ENCODE peak calls at places on chromosomes 13 and 19, in ten cellular contexts. D, X, C, G, Z, A, N, T, J and E are unnamed samples.

GRCh38 chr19:46225558-46226004 is 4.0 kb upstream of the IGFL1 start:
- DNase-seq in D (no peak), T (no peak), G (no peak), Z (peak), X (no peak), C (no peak), A (peak), N (no peak), J (no peak), E (no peak)

GRCh38 chr19:37979547-37980082 is 72.6 kb downstream of the SIPA1L3 start:
- DNase-seq in G (no peak), Z (no peak), C (no peak), D (no peak), N (no peak), J (no peak), X (peak), A (peak), T (no peak), E (no peak)

GRCh38 chr19:58123354-58123753 is 25.3 kb upstream of the ZSCAN18 start:
- DNase-seq in G (no peak), A (no peak), X (no peak), C (no peak), Z (no peak), T (no peak), D (no peak), J (no peak), N (no peak), E (no peak)

GRCh38 chr13:29849071-29849541 is 1.3 kb downstream of the UBL3 start:
- DNase-seq in D (no peak), X (peak), J (no peak), N (no peak), T (no peak), C (peak), G (no peak), Z (no peak), A (peak), E (no peak)

GRCh38 chr13:65597839-65598818 is 1632.0 kb downstream of the PCDH9 start:
- DNase-seq in C (no peak), Z (no peak), G (peak), T (no peak), D (no peak), A (no peak), J (no peak), N (no peak), X (no peak), E (peak)

GRCh38 chr19:46374526-46375475 is 27.9 kb downstream of the PPP5C start:
- DNase-seq in T (no peak), G (no peak), Z (no peak), D (peak), X (no peak), A (no peak), J (no peak), N (peak), C (no peak), E (no peak)

GRCh38 chr13:87859261-87859660 is 188.1 kb downstream of the SLITRK5 start:
- DNase-seq in X (no peak), T (no peak), C (no peak), N (no peak), J (no peak), D (no peak), G (no peak), Z (no peak), A (no peak), E (no peak)

GRCh38 chr13:95275322-95276118 is 25.7 kb downstream of the ABCC4 start:
- DNase-seq in G (no peak), T (no peak), A (no peak), Z (no peak), D (no peak), N (no peak), J (no peak), C (no peak), X (no peak), E (no peak)

GRCh38 chr19:53927745-53928144 is 18.7 kb downstream of the CACNG7 start:
- DNase-seq in D (peak), X (peak), G (peak), Z (peak), C (no peak), A (peak), J (no peak), T (no peak), N (no peak), E (no peak)

GRCh38 chr13:89520468-89520867 is 1827.0 kb upstream of the MIR17HG start:
- DNase-seq in T (no peak), J (no peak), G (no peak), X (no peak), D (no peak), N (no peak), A (no peak), Z (no peak), C (no peak), E (no peak)

GRCh38 chr13:43425234-43425633 is 361.5 kb downstream of the ENOX1 start:
- DNase-seq in T (no peak), J (no peak), G (no peak), X (no peak), C (no peak), N (no peak), A (no peak), Z (no peak), D (no peak), E (no peak)

GRCh38 chr13:100646030-100646673 is 28.4 kb downstream of the TMTC4 start:
- DNase-seq in T (no peak), J (no peak), N (no peak), X (no peak), C (no peak), Z (peak), A (no peak), D (no peak), G (no peak), E (no peak)

GRCh38 chr19:29378126-29378525 is 147.7 kb upstream of the VSTM2B start:
- DNase-seq in C (no peak), G (no peak), X (no peak), D (peak), T (no peak), N (no peak), A (no peak), J (no peak), Z (no peak), E (no peak)

GRCh38 chr19:55305491-55305890 is 19.6 kb downstream of the TMEM150B start:
- DNase-seq in A (peak), G (no peak), C (no peak), N (no peak), Z (peak), X (peak), D (peak), T (no peak), J (no peak), E (no peak)

GRCh38 chr19:19543101-19543500 is 5.0 kb downstream of the CILP2 start:
- DNase-seq in N (no peak), J (no peak), Z (no peak), C (no peak), A (no peak), G (no peak), D (no peak), T (no peak), X (no peak), E (no peak)

GRCh38 chr19:19538077-19538764 is at the start of gene CILP2:
- DNase-seq in A (no peak), N (no peak), G (no peak), D (peak), Z (peak), T (peak), C (no peak), X (peak), J (no peak), E (no peak)

GRCh38 chr13:50353651-50354415 is 338.6 kb downstream of the KCNRG start:
- DNase-seq in C (no peak), A (no peak), Z (no peak), G (peak), N (no peak), X (no peak), D (no peak), T (no peak), J (no peak), E (no peak)

GRCh38 chr13:113573065-113573464 is 11.5 kb upstream of the TFDP1 start:
- DNase-seq in Z (no peak), J (no peak), G (no peak), N (no peak), D (no peak), C (no peak), A (no peak), X (no peak), T (no peak), E (no peak)

GRCh38 chr19:23698711-23699520 is 11.9 kb upstream of the ZNF675 start:
- DNase-seq in X (no peak), C (no peak), G (no peak), N (no peak), D (peak), J (no peak), A (no peak), T (no peak), Z (no peak), E (no peak)

GRCh38 chr13:92547256-92547655 is 679.4 kb upstream of the GPC6 start:
- DNase-seq in C (no peak), N (no peak), J (no peak), A (no peak), G (peak), D (no peak), T (no peak), X (no peak), Z (no peak), E (no peak)

GRCh38 chr13:71842003-71842402 is 25.0 kb downstream of the DACH1 start:
- DNase-seq in J (no peak), G (no peak), D (no peak), X (no peak), C (no peak), T (no peak), Z (no peak), A (no peak), N (no peak), E (no peak)

GRCh38 chr19:11377237-11377636 is 2.8 kb downstream of the SWSAP1 start:
- DNase-seq in D (no peak), J (no peak), G (peak), A (peak), N (no peak), Z (no peak), T (peak), X (no peak), C (no peak), E (peak)

GRCh38 chr13:93953856-93954255 is 525.6 kb downstream of the DCT start:
- DNase-seq in A (no peak), J (no peak), X (no peak), C (no peak), Z (no peak), N (no peak), T (no peak), G (no peak), D (no peak), E (no peak)

GRCh38 chr19:19774354-19775033 is 41.6 kb upstream of the ZNF14 start:
- DNase-seq in G (no peak), T (no peak), Z (no peak), N (no peak), J (no peak), X (no peak), C (no peak), A (no peak), D (no peak), E (no peak)

GRCh38 chr19:40253611-40254092 is 27.2 kb upstream of the CCNP start:
- DNase-seq in A (no peak), J (no peak), T (no peak), C (no peak), X (no peak), Z (no peak), G (no peak), N (no peak), D (no peak), E (no peak)

GRCh38 chr13:41614671-41615519 is 157.5 kb downstream of the RGCC start:
- DNase-seq in C (no peak), X (no peak), A (no peak), Z (no peak), T (no peak), N (no peak), D (no peak), J (no peak), G (no peak), E (no peak)

GRCh38 chr19:42461700-42462324 is 19.1 kb upstream of the CXCL17 start:
- DNase-seq in X (no peak), D (no peak), T (no peak), A (no peak), N (no peak), C (no peak), Z (no peak), J (no peak), G (no peak), E (no peak)

GRCh38 chr13:114213980-114214379 is 20.7 kb upstream of the CDC16 start:
- DNase-seq in J (no peak), T (no peak), G (no peak), D (no peak), X (no peak), A (no peak), Z (no peak), N (no peak), C (no peak), E (no peak)

DNA sequence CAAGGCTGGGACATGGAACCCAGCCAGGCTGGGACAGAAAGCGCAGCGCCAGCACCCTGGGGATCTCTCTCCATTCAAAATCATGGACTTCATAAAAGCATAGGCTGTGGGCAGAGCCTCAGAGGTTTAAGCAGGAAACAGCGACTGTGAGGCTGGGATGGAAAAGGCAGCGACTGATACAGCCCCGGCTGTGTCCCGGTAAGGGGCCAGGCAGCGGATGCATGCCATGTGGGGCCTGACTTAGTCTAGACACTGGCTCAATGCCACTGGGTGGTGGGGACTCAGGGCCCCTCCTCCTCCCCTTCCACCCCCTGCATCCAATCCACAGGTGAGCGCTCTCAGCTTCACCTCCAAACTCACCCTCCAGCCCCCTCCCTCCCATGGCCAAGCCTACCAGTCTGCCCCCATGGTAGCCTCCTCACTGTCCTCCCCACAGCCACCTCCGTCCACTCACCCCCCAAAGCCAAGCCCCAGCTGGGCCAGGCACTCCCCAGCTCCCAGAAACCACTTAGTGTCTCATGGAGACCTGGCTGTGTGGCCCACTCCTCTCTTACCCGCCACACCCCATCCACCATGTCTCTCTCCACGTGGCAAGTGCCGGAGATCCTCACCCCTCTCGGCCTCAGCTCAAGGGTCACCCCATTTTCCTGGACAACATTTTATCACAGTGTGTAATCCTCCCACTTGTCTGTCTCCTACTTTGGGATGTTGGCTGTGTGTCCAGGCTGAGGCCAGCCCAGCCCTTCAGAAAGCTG is 70.9 kb downstream of the CEBPG start:
- DNase-seq in J (no peak), G (no peak), Z (no peak), A (no peak), T (no peak), D (no peak), C (no peak), N (peak), X (no peak), E (no peak)
- TF ChIP-seq CTCF in J (no peak), G (no peak), Z (no peak), A (no peak), T (no peak), D (no peak), C (no peak), N (no peak), X (no peak), E (no peak)

GRCh38 chr19:45051929-45052579 is 13.2 kb downstream of the CLASRP start:
- DNase-seq in D (no peak), G (no peak), J (no peak), X (peak), Z (no peak), C (no peak), N (no peak), A (peak), T (no peak), E (no peak)
- TF ChIP-seq CTCF in D (no peak), G (no peak), J (no peak), X (no peak), Z (no peak), C (no peak), N (no peak), A (no peak), T (no peak), E (no peak)

DNA sequence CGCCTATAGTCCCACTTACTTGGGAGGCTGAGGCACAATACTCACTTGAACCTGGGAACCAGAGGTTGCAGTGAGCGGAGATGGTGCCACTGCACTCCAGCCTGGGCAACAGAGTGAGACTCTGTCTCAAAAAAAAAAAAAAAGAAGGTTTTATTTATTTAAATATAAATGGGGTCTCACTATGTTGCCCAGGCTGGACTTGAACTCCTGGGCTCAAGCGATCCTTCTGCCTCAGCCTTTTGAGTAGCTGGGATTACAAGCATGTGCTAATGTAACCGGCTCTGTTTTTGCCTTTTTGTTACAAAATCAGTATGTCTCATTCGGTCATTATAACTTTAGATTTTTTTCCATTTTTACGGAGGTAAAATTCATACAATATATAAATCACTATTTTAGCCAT is 24.2 kb downstream of the FBXO27 start:
- DNase-seq in N (no peak), D (no peak), A (no peak), Z (no peak), C (no peak), J (no peak), T (no peak), X (no peak), G (no peak), E (no peak)
- TF ChIP-seq CTCF in N (no peak), D (no peak), A (no peak), Z (no peak), C (no peak), J (no peak), T (no peak), X (no peak), G (no peak), E (no peak)

DNA sequence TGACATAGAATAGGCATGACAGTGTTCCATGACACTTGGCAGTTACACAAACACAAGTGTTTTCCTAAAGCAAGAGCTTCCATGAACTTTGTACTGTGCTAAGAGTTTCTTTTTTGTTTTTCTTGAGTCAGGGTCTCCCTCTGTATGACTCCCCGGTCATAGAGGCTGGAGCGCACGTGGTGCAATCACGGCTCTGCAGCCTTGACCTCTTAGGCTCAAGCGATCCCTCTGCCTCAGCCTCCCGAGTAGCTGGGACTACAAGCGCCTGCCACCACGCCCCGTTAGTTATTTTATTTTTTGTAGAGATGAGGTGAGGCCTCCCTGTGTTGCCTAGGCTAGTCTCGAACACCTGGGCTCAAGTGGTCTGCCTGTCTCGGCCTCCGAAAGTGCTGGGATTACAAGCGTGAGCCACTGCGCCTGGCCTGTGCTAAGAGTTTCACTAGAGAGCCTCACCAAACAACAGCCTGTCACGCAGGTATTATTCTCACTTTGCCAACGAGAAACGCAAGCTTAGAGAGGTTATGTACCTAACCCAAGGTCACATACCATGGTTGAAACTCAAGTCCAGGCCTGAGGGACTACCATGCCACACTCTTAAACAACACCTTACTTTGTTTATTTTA is 355.9 kb downstream of the KLF12 start:
- DNase-seq in J (no peak), C (no peak), N (no peak), D (no peak), Z (no peak), X (no peak), G (no peak), T (no peak), A (no peak), E (no peak)
- TF ChIP-seq CTCF in J (no peak), C (no peak), N (no peak), D (no peak), Z (no peak), X (no peak), G (no peak), T (no peak), A (no peak), E (no peak)

GRCh38 chr19:3054265-3054971 is 7.9 kb downstream of the TLE5 start:
- DNase-seq in G (no peak), T (no peak), A (no peak), J (no peak), Z (no peak), N (no peak), X (no peak), C (no peak), D (no peak), E (no peak)

GRCh38 chr19:3057275-3057714 is 5.0 kb downstream of the TLE5 start:
- DNase-seq in D (peak), A (no peak), X (no peak), C (peak), N (peak), G (no peak), T (no peak), Z (peak), J (peak), E (no peak)

GRCh38 chr19:3054972-3055740 is 7.1 kb downstream of the TLE5 start:
- DNase-seq in J (no peak), D (no peak), C (no peak), Z (no peak), A (no peak), N (no peak), X (no peak), T (no peak), G (no peak), E (no peak)

GRCh38 chr19:3056454-3057016 is 5.8 kb downstream of the TLE5 start:
- DNase-seq in T (no peak), N (no peak), J (no peak), C (no peak), A (no peak), D (no peak), X (no peak), G (no peak), Z (no peak), E (no peak)

DNA sequence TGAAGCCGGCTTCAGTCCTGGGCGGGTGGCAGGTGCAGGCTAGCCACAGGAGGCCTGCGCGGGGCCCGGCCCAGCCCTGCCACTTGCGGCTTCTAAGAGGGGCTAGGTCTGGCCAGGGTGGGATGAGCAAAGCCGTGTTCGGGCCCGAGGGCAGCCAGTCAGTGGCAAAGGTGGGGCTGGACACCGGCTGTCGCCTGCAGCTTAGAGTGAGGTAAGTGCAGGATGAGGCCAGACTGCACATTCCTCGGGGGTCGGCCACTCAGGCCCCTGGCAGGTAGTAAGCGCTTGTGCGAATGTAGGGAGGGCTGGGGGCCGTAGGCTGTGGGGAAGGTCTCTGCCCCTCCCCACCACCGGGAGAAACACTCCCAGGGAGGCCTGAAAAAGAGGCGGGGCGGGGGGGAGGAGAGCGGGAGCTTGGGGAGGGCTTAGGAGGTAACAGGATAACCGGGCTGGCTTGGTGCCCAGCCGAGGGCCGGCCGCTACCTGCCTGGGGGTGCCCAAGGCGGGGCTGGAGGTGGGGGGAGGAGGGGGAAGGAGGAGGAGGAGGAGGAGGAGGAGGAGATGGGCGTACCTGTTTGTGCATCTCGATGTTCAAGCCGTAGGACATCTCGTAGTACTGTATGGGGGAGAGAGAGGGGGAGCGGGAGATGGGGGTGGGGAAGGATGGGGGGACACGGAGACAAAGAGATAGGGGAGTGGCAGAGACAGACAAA is 6.4 kb downstream of the TLE5 start:
- DNase-seq in C (peak), T (no peak), J (no peak), G (no peak), A (no peak), Z (no peak), D (peak), N (peak), X (no peak), E (no peak)
- TF ChIP-seq CTCF in C (no peak), T (no peak), J (no peak), G (no peak), A (no peak), Z (no peak), D (no peak), N (no peak), X (no peak), E (no peak)